ENCODE peak calls at places on chromosomes 4 and X, in ten cellular contexts. Z is KBM-7; B is cardiac fibroblast; M is activated CD8-positive, alpha-beta memory T cell treated with anti-CD3 and anti-CD28 coated beads, Interleukin-2, amount 50 U/mL, for 48 hours; A is CD4-positive, alpha-beta T cell; E is NCI-H1105 treated with DMSO at 0.1 percent for 48 hours; Y is stimulated activated CD4-positive, alpha-beta T cell treated with anti-CD3 and anti-CD28 coated beads, Interleukin-12 subunit alpha, Interleukin-12 subunit beta, amount 100 ng/mL, for 24 hours; R is LoVo; J is IMR-90; X is C1 segment of cervical spinal cord. G is an unnamed sample.

GRCh38 chrX:153885968-153886903 is at the start of gene L1CAM:
- DNase-seq in M (no peak), A (peak), Y (no peak), J (no peak), X (no peak), B (no peak), Z (no peak), R (no peak), E (peak), G (no peak)

GRCh38 chr4:127759893-127760292 is 22.2 kb upstream of the HSPA4L start:
- DNase-seq in R (no peak), E (no peak), B (peak), M (no peak), Y (no peak), X (no peak), J (peak), Z (no peak), A (no peak), G (no peak)

GRCh38 chr4:52052475-52052780 is 1.3 kb downstream of the SPATA18 start:
- DNase-seq in E (no peak), X (no peak), A (no peak), B (peak), J (peak), Z (no peak), R (no peak), M (no peak), Y (no peak), G (no peak)

GRCh38 chrX:104141087-104141760 is 15.6 kb downstream of the SLC25A53 start:
- DNase-seq in B (no peak), M (no peak), J (no peak), E (no peak), R (no peak), X (no peak), Y (no peak), Z (no peak), A (no peak), G (no peak)

GRCh38 chr4:183355405-183355804 is 33.2 kb upstream of the CLDN24 start:
- DNase-seq in J (peak), R (no peak), A (no peak), M (no peak), Z (no peak), Y (no peak), X (no peak), E (no peak), B (peak), G (no peak)

GRCh38 chr4:143538979-143539669 is 25.6 kb downstream of the SMARCA5 start:
- DNase-seq in A (no peak), J (no peak), R (no peak), E (no peak), M (no peak), X (no peak), Z (no peak), B (no peak), Y (no peak), G (no peak)

GRCh38 chr4:175413561-175413960 is 398.5 kb downstream of the GPM6A start:
- DNase-seq in Y (no peak), R (peak), X (no peak), B (no peak), M (no peak), A (no peak), E (no peak), J (no peak), Z (peak), G (no peak)

GRCh38 chr4:150136036-150136435 is 57.8 kb downstream of the DCLK2 start:
- DNase-seq in Y (no peak), R (no peak), J (peak), A (no peak), Z (no peak), B (peak), E (no peak), M (no peak), X (no peak), G (no peak)

GRCh38 chrX:56978172-56978571 is 17.2 kb downstream of the SPIN3 start:
- DNase-seq in A (peak), E (peak), M (no peak), B (peak), Z (peak), Y (no peak), X (no peak), R (peak), J (peak), G (no peak)

GRCh38 chrX:109797311-109797975 is 64.4 kb upstream of the ACSL4 start:
- DNase-seq in J (no peak), A (no peak), X (no peak), B (peak), M (no peak), E (no peak), Z (no peak), Y (no peak), R (no peak), G (no peak)

GRCh38 chrX:134885336-134886016 is 105.3 kb upstream of the SMIM10 start:
- DNase-seq in M (no peak), B (no peak), Y (no peak), Z (no peak), X (no peak), E (no peak), J (no peak), R (peak), A (no peak), G (no peak)

GRCh38 chr4:6345866-6346265 is 76.2 kb downstream of the WFS1 start:
- DNase-seq in Z (no peak), J (no peak), A (no peak), X (no peak), B (no peak), Y (no peak), E (no peak), M (no peak), R (no peak), G (no peak)

GRCh38 chr4:20831746-20832145 is 131.5 kb downstream of the PACRGL start:
- DNase-seq in J (no peak), A (no peak), R (no peak), B (peak), X (no peak), E (no peak), Z (no peak), Y (no peak), M (no peak), G (no peak)

GRCh38 chr4:138097912-138098600 is 144.1 kb downstream of the SLC7A11 start:
- DNase-seq in M (no peak), X (no peak), Y (no peak), R (no peak), J (no peak), Z (no peak), B (no peak), E (no peak), A (no peak), G (no peak)

GRCh38 chr4:8771666-8772065 is 100.0 kb downstream of the HMX1 start:
- DNase-seq in M (no peak), R (no peak), B (no peak), E (no peak), J (no peak), A (no peak), X (no peak), Y (no peak), Z (no peak), G (no peak)

GRCh38 chrX:118603981-118604380 is 108.4 kb downstream of the DOCK11 start:
- DNase-seq in B (peak), A (peak), M (no peak), Y (peak), Z (peak), J (peak), X (peak), R (peak), E (peak), G (no peak)

GRCh38 chr4:91935217-91935616 is 368.5 kb upstream of the GRID2 start:
- DNase-seq in R (peak), Z (no peak), E (no peak), X (no peak), Y (no peak), J (no peak), B (no peak), A (no peak), M (no peak), G (no peak)

GRCh38 chr4:20391224-20391623 is 139.5 kb downstream of the SLIT2 start:
- DNase-seq in M (no peak), Z (no peak), J (peak), X (no peak), A (no peak), Y (no peak), R (no peak), B (peak), E (peak), G (peak)

GRCh38 chrX:15207384-15207783 is 62.5 kb downstream of the ASB9 start:
- DNase-seq in M (no peak), Y (no peak), E (no peak), Z (no peak), B (no peak), R (no peak), X (no peak), J (no peak), A (no peak), G (no peak)

GRCh38 chrX:153853180-153853901 is 23.0 kb upstream of the PDZD4 start:
- DNase-seq in X (no peak), M (no peak), B (no peak), Z (no peak), Y (no peak), A (no peak), R (no peak), E (no peak), J (no peak), G (no peak)

GRCh38 chr4:189117426-189117825 is 823.2 kb upstream of the FRG1 start:
- DNase-seq in X (no peak), E (no peak), Z (no peak), B (peak), Y (no peak), A (no peak), R (no peak), J (peak), M (no peak), G (no peak)

GRCh38 chr4:20698382-20698781 is 1.9 kb upstream of the PACRGL start:
- DNase-seq in M (no peak), A (no peak), R (no peak), E (no peak), B (peak), Z (no peak), X (no peak), Y (no peak), J (no peak), G (no peak)

GRCh38 chr4:156824451-156825060 is 147.0 kb downstream of the PDGFC start:
- DNase-seq in X (no peak), Z (no peak), R (no peak), Y (no peak), J (no peak), E (no peak), A (no peak), M (no peak), B (no peak), G (no peak)

GRCh38 chr4:173159791-173160190 is 8.8 kb upstream of the GALNT7 start:
- DNase-seq in J (peak), X (no peak), M (no peak), Z (no peak), E (no peak), Y (no peak), A (no peak), R (no peak), B (no peak), G (no peak)

GRCh38 chrX:106952988-106953387 is 32.8 kb downstream of the CLDN2 start:
- DNase-seq in B (peak), Y (no peak), Z (peak), R (no peak), E (peak), M (no peak), X (no peak), J (no peak), A (no peak), G (no peak)

GRCh38 chr4:162849922-162850321 is 316.8 kb downstream of the NAF1 start:
- DNase-seq in R (no peak), B (no peak), Y (no peak), M (no peak), J (no peak), A (no peak), X (no peak), E (peak), Z (no peak), G (no peak)

GRCh38 chr4:112778520-112778919 is 141.6 kb downstream of the LARP7 start:
- DNase-seq in J (no peak), M (no peak), A (no peak), Y (no peak), X (no peak), E (no peak), Z (no peak), R (no peak), B (no peak), G (no peak)

GRCh38 chr4:6844986-6845385 is 62.5 kb downstream of the KIAA0232 start:
- DNase-seq in A (no peak), E (no peak), R (no peak), Z (no peak), Y (no peak), J (no peak), B (no peak), M (no peak), X (no peak), G (no peak)

GRCh38 chr4:80219301-80220025 is 22.2 kb downstream of the PRDM8 start:
- DNase-seq in A (no peak), J (peak), X (no peak), M (no peak), B (peak), Y (no peak), Z (no peak), R (no peak), E (no peak), G (no peak)

GRCh38 chrX:45758319-45758718 is 557.6 kb upstream of the DIPK2B start:
- DNase-seq in Z (peak), M (no peak), E (no peak), J (peak), Y (no peak), R (no peak), A (no peak), B (peak), X (no peak), G (no peak)

GRCh38 chr4:24211821-24212220 is 322.0 kb upstream of the PPARGC1A start:
- DNase-seq in Y (no peak), R (no peak), B (peak), E (no peak), Z (no peak), J (peak), M (no peak), X (no peak), A (no peak), G (no peak)

GRCh38 chr4:36088542-36088941 is 155.8 kb downstream of the ARAP2 start:
- DNase-seq in Y (no peak), M (no peak), X (no peak), E (no peak), A (no peak), B (no peak), R (no peak), Z (no peak), J (no peak), G (no peak)

GRCh38 chrX:37420179-37420578 is 71.0 kb downstream of the PRRG1 start:
- DNase-seq in A (no peak), J (peak), E (no peak), M (no peak), X (no peak), R (no peak), Y (no peak), B (peak), Z (no peak), G (no peak)

GRCh38 chrX:103398321-103398937 is 22.1 kb downstream of the BEX3 start:
- DNase-seq in J (peak), B (peak), R (no peak), Z (no peak), X (no peak), E (no peak), Y (no peak), M (no peak), A (no peak), G (no peak)

GRCh38 chrX:29528281-29528680 is 687.1 kb upstream of the MAGEB2 start:
- DNase-seq in Z (no peak), A (no peak), Y (no peak), E (no peak), M (no peak), R (no peak), B (no peak), X (no peak), J (no peak), G (no peak)

GRCh38 chrX:129512409-129512808 is 10.9 kb downstream of the SMARCA1 start:
- DNase-seq in R (no peak), E (no peak), Y (no peak), M (no peak), A (no peak), J (no peak), X (no peak), Z (no peak), B (no peak), G (no peak)

G was measured in NCI-H187 treated with DMSO at 0.1 percent for 48 hours.